ENCODE peak calls at places on chromosome 15, in four cellular contexts. Y is spleen, V is suprapubic skin, Q is heart left ventricle. H is an unnamed sample.

GRCh38 chr15:62445244-62445643 is 280.2 kb upstream of the C2CD4B start:
- DNase-seq in V (no peak), Q (no peak), Y (no peak), H (no peak)

GRCh38 chr15:69755571-69756310 is 303.1 kb downstream of the RPLP1 start:
- DNase-seq in V (no peak), Q (no peak), Y (peak), H (no peak)

GRCh38 chr15:55183679-55184078 is 13.1 kb downstream of the RSL24D1 start:
- DNase-seq in V (no peak), Y (no peak), Q (no peak), H (no peak)

GRCh38 chr15:25797035-25797434 is 66.1 kb downstream of the ATP10A start:
- DNase-seq in Q (no peak), Y (no peak), V (no peak), H (no peak)

GRCh38 chr15:101637038-101637437 is 15.1 kb downstream of the TM2D3 start:
- DNase-seq in V (no peak), Y (no peak), Q (no peak), H (no peak)

GRCh38 chr15:66719471-66719870 is 17.4 kb downstream of the SMAD6 start:
- DNase-seq in Q (no peak), Y (no peak), V (no peak), H (no peak)

GRCh38 chr15:67074886-67075229 is 9.5 kb downstream of the SMAD3 start:
- DNase-seq in Y (no peak), Q (no peak), V (no peak), H (no peak)

GRCh38 chr15:91522609-91523332 is 330.7 kb upstream of the SLCO3A1 start:
- DNase-seq in Q (no peak), Y (no peak), V (no peak), H (no peak)

GRCh38 chr15:67259375-67259774 is 4.8 kb downstream of the IQCH start:
- DNase-seq in Y (no peak), V (no peak), Q (no peak), H (no peak)

GRCh38 chr15:66748320-66748779 is 46.3 kb downstream of the SMAD6 start:
- DNase-seq in Q (no peak), Y (no peak), V (no peak), H (no peak)

GRCh38 chr15:50128266-50128665 is 9.2 kb upstream of the ATP8B4 start:
- DNase-seq in V (peak), Q (peak), Y (peak), H (no peak)

GRCh38 chr15:57025264-57025939 is 107.0 kb downstream of the TCF12 start:
- DNase-seq in V (no peak), Q (no peak), Y (no peak), H (no peak)

GRCh38 chr15:48800811-48801460 is 9.9 kb downstream of the CEP152 start:
- DNase-seq in Q (no peak), Y (no peak), V (no peak), H (no peak)

GRCh38 chr15:35305906-35306305 is 220.8 kb upstream of the NANOGP8 start:
- DNase-seq in Y (no peak), Q (no peak), V (no peak), H (no peak)

GRCh38 chr15:91807122-91807521 is 46.4 kb upstream of the SLCO3A1 start:
- DNase-seq in V (no peak), Q (no peak), Y (no peak), H (no peak)

GRCh38 chr15:54082836-54083492 is 104.7 kb downstream of the UNC13C start:
- DNase-seq in V (no peak), Q (no peak), Y (no peak), H (no peak)

GRCh38 chr15:90141646-90142045 is 39.4 kb upstream of the IDH2 start:
- DNase-seq in Y (no peak), V (no peak), Q (no peak), H (peak)

GRCh38 chr15:83209333-83209732 is 1.7 kb upstream of the HDGFL3 start:
- DNase-seq in Y (no peak), V (no peak), Q (no peak), H (no peak)

GRCh38 chr15:32909431-32909830 is 191.6 kb downstream of the GREM1 start:
- DNase-seq in V (no peak), Y (no peak), Q (no peak), H (peak)

GRCh38 chr15:38555686-38556334 is 8.8 kb downstream of the RASGRP1 start:
- DNase-seq in Y (no peak), V (no peak), Q (no peak), H (no peak)

GRCh38 chr15:51750942-51751686 is at the start of gene TMOD2:
- DNase-seq in V (no peak), Y (peak), Q (peak), H (no peak)

GRCh38 chr15:93974804-93975481 is 256.4 kb upstream of the MCTP2 start:
- DNase-seq in V (no peak), Q (no peak), Y (no peak), H (peak)

GRCh38 chr15:54131410-54131809 is 153.2 kb downstream of the UNC13C start:
- DNase-seq in Y (no peak), Q (no peak), V (no peak), H (no peak)

GRCh38 chr15:83815506-83815905 is 161.6 kb downstream of the ADAMTSL3 start:
- DNase-seq in Q (no peak), V (no peak), Y (no peak), H (no peak)

GRCh38 chr15:66907826-66908502 is 157.4 kb upstream of the SMAD3 start:
- DNase-seq in V (peak), Q (peak), Y (peak), H (no peak)

GRCh38 chr15:57027596-57027995 is 109.2 kb downstream of the TCF12 start:
- DNase-seq in V (no peak), Y (no peak), Q (no peak), H (no peak)

GRCh38 chr15:66108483-66109270 is 144.9 kb downstream of the MEGF11 start:
- DNase-seq in V (no peak), Q (no peak), Y (peak), H (no peak)

GRCh38 chr15:39582286-39582976 is 1.6 kb downstream of the THBS1 start:
- DNase-seq in Q (peak), V (no peak), Y (no peak), H (no peak)
- TF ChIP-seq POLR2A in Q (no peak), V (no peak), Y (no peak), H (no peak)

DNA sequence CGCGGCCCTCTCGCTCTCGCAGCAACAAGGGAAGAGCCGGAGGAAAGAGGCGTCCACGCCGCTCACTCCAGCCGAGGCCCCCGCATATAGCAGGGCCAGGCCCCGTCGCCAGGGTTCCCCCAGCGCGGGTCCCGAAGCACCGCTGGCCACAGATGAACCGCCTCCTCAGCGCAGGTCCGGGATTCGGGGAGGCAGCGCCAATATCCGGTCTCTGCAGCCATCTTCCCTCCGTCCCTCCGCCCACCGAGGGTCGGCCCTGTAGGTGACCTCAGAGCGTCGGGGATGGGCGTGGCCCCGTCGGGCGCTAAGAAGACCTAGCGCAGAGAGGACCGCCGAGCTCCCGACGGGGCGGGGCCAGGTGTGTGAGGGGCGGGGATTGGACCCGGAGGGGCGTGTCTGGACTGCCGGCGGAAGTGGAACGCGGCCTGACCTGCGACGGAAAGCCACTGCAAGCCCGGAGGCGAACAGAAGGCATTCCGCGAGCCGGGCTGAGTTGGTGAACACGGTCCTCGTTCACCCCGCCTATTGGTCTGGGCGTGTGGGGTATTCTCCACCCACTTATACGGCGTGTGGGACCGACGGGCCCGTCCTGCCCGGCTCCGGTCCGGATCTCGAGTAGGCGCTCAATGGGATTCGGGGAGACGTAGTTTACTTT is 26.8 kb upstream of the MTHFS start:
- DNase-seq in V (peak), Q (peak), Y (peak), H (peak)
- TF ChIP-seq POLR2A in V (no peak), Q (peak), Y (peak), H (peak)

GRCh38 chr15:88878720-88879184 is 16.6 kb downstream of the HAPLN3 start:
- DNase-seq in Q (no peak), V (no peak), Y (no peak), H (peak)
- TF ChIP-seq POLR2A in Q (no peak), V (no peak), Y (no peak), H (no peak)

GRCh38 chr15:40847225-40847961 is 3.5 kb downstream of the SPINT1 start:
- DNase-seq in Q (peak), Y (peak), V (no peak), H (peak)
- TF ChIP-seq POLR2A in Q (no peak), Y (no peak), V (no peak), H (no peak)

GRCh38 chr15:92880796-92881569 is 19.1 kb upstream of the CHD2 start:
- DNase-seq in V (no peak), Y (no peak), Q (no peak), H (no peak)
- TF ChIP-seq POLR2A in V (no peak), Y (no peak), Q (no peak), H (no peak)

GRCh38 chr15:44720460-44721185 is 9.3 kb downstream of the B2M start:
- DNase-seq in Y (no peak), V (no peak), Q (no peak), H (no peak)
- TF ChIP-seq POLR2A in Y (peak), V (no peak), Q (no peak), H (no peak)

GRCh38 chr15:85333132-85333831 is 47.1 kb upstream of the AKAP13 start:
- DNase-seq in Q (no peak), Y (no peak), V (no peak), H (no peak)

GRCh38 chr15:85334241-85334640 is 46.2 kb upstream of the AKAP13 start:
- DNase-seq in Y (no peak), V (no peak), Q (no peak), H (no peak)

GRCh38 chr15:85337398-85338074 is 42.9 kb upstream of the AKAP13 start:
- DNase-seq in Y (no peak), Q (peak), V (no peak), H (no peak)

GRCh38 chr15:85336870-85337269 is 43.5 kb upstream of the AKAP13 start:
- DNase-seq in V (no peak), Q (peak), Y (no peak), H (no peak)

GRCh38 chr15:85335193-85335939 is 45.0 kb upstream of the AKAP13 start:
- DNase-seq in Y (no peak), V (no peak), Q (no peak), H (no peak)
- TF ChIP-seq POLR2A in Y (no peak), V (no peak), Q (no peak), H (no peak)

GRCh38 chr15:72117698-72118399 is at the start of gene MYO9A:
- DNase-seq in Y (peak), V (peak), Q (peak), H (peak)
- TF ChIP-seq POLR2A in Y (no peak), V (peak), Q (peak), H (peak)

H was measured in H54.